ENCODE peak calls at places on chromosomes 11 and 22, in five cellular contexts. One of them, this sample, is unnamed.

GRCh38 chr11:16292167-16292859 is 64.0 kb downstream of the SOX6 start:
- DNase-seq in GM12878: no peak
- DNase-seq in WTC11: no peak
- DNase-seq in H1: no peak
- DNase-seq in HepG2: no peak
- DNase-seq in this sample: no peak

GRCh38 chr11:115984228-115984627 is 480.0 kb upstream of the CADM1 start:
- DNase-seq in GM12878: no peak
- DNase-seq in H1: no peak
- DNase-seq in HepG2: no peak
- DNase-seq in WTC11: no peak
- DNase-seq in this sample: no peak

GRCh38 chr11:105230586-105230985 is 91.0 kb upstream of the CARD18 start:
- DNase-seq in HepG2: no peak
- DNase-seq in H1: no peak
- DNase-seq in WTC11: no peak
- DNase-seq in GM12878: no peak
- DNase-seq in this sample: no peak

GRCh38 chr11:83858694-83859093 is 572.5 kb upstream of the CCDC90B start:
- DNase-seq in HepG2: no peak
- DNase-seq in GM12878: no peak
- DNase-seq in WTC11: no peak
- DNase-seq in H1: no peak
- DNase-seq in this sample: no peak

GRCh38 chr11:8102965-8103364 is 22.0 kb downstream of the TUB start:
- DNase-seq in H1: no peak
- DNase-seq in WTC11: no peak
- DNase-seq in GM12878: no peak
- DNase-seq in HepG2: no peak
- DNase-seq in this sample: no peak

GRCh38 chr11:72684236-72684912 is 10.2 kb upstream of the PDE2A start:
- DNase-seq in HepG2: peak
- DNase-seq in WTC11: peak
- DNase-seq in H1: peak
- DNase-seq in GM12878: no peak
- DNase-seq in this sample: peak

GRCh38 chr22:48744283-48744641 is 1083.4 kb downstream of the BRD1 start:
- DNase-seq in H1: no peak
- DNase-seq in WTC11: no peak
- DNase-seq in GM12878: no peak
- DNase-seq in HepG2: no peak
- DNase-seq in this sample: no peak

GRCh38 chr22:29824677-29825076 is 13.4 kb downstream of the ASCC2 start:
- DNase-seq in GM12878: no peak
- DNase-seq in WTC11: no peak
- DNase-seq in H1: no peak
- DNase-seq in HepG2: no peak
- DNase-seq in this sample: no peak

GRCh38 chr22:30782613-30783012 is 87.9 kb downstream of the OSBP2 start:
- DNase-seq in HepG2: peak
- DNase-seq in WTC11: no peak
- DNase-seq in H1: no peak
- DNase-seq in GM12878: no peak
- DNase-seq in this sample: no peak

GRCh38 chr22:25064894-25065560 is 112.5 kb downstream of the KIAA1671 start:
- DNase-seq in HepG2: no peak
- DNase-seq in GM12878: no peak
- DNase-seq in H1: no peak
- DNase-seq in WTC11: no peak
- DNase-seq in this sample: no peak

GRCh38 chr11:44943118-44943517 is 7.6 kb downstream of the TP53I11 start:
- DNase-seq in HepG2: no peak
- DNase-seq in H1: no peak
- DNase-seq in WTC11: no peak
- DNase-seq in GM12878: no peak
- DNase-seq in this sample: no peak

DNA sequence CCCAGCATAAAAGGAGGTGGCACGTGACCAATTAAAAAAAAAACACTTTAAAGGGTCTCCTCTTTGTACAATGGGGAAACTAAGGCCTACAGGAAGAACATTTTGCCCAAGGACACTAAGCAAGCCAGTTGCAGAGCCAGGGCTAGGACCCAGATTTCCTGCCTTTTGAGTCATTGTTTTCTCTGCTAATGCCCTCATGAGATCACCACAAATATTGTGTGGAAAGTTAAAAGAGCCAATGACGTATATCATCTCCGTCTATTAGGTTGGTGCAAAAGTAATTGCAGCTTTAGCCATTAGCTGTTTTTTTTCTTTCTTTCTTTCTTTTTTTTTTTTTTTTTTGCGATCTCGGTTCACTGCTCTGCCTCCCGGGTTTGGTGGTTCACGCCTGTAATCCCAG is 24.1 kb upstream of the LRRC32 start:
- DNase-seq in H1: no peak
- DNase-seq in HepG2: no peak
- DNase-seq in GM12878: no peak
- DNase-seq in WTC11: no peak
- DNase-seq in this sample: no peak
- TF ChIP-seq ATF2 in H1: no peak
- TF ChIP-seq ATF2 in HepG2: no peak
- TF ChIP-seq ATF2 in GM12878: no peak
- TF ChIP-seq ATF2 in WTC11: no peak
- TF ChIP-seq ATF2 in this sample: no peak

DNA sequence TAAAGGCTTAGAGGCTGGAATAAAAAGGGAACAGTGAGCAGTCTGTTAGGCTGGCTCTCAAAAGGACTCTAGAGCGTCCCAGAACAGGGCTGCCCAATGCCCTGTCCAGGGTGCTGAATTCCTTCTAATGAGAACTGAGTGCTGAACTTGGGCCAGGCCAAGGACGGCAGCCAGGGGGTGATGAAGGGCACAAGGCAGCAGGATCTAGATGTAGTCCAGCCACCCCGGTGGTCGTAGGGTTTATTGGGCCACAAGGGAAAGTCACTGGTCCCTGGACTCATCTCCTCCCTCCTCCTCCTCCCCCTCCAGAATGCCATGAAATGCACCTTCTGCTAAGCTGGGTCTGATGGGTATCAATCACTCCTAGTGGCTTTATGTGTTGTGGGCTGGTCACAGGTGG is 19.2 kb downstream of the NPTXR start:
- DNase-seq in WTC11: peak
- DNase-seq in GM12878: no peak
- DNase-seq in H1: peak
- DNase-seq in HepG2: peak
- DNase-seq in this sample: peak
- TF ChIP-seq ATF2 in WTC11: no peak
- TF ChIP-seq ATF2 in GM12878: no peak
- TF ChIP-seq ATF2 in H1: no peak
- TF ChIP-seq ATF2 in HepG2: peak
- TF ChIP-seq ATF2 in this sample: no peak

GRCh38 chr22:26892401-26893033 is 235.1 kb downstream of the MIAT start:
- DNase-seq in H1: peak
- DNase-seq in GM12878: no peak
- DNase-seq in HepG2: no peak
- DNase-seq in WTC11: no peak
- DNase-seq in this sample: no peak

GRCh38 chr22:26893711-26894110 is 236.3 kb downstream of the MIAT start:
- DNase-seq in WTC11: no peak
- DNase-seq in H1: peak
- DNase-seq in GM12878: no peak
- DNase-seq in HepG2: no peak
- DNase-seq in this sample: no peak

GRCh38 chr22:26894362-26894761 is 237.0 kb downstream of the MIAT start:
- DNase-seq in HepG2: no peak
- DNase-seq in GM12878: no peak
- DNase-seq in H1: no peak
- DNase-seq in WTC11: no peak
- DNase-seq in this sample: no peak

GRCh38 chr22:26893034-26893710 is 235.8 kb downstream of the MIAT start:
- DNase-seq in GM12878: no peak
- DNase-seq in H1: peak
- DNase-seq in HepG2: no peak
- DNase-seq in WTC11: no peak
- DNase-seq in this sample: no peak

GRCh38 chr22:26894766-26895485 is 237.5 kb downstream of the MIAT start:
- DNase-seq in H1: peak
- DNase-seq in GM12878: no peak
- DNase-seq in WTC11: no peak
- DNase-seq in HepG2: peak
- DNase-seq in this sample: no peak
- TF ChIP-seq ATF2 in H1: no peak
- TF ChIP-seq ATF2 in GM12878: no peak
- TF ChIP-seq ATF2 in WTC11: no peak
- TF ChIP-seq ATF2 in HepG2: no peak
- TF ChIP-seq ATF2 in this sample: no peak

GRCh38 chr11:125241104-125241503 is 76.6 kb downstream of the PKNOX2 start:
- DNase-seq in GM12878: no peak
- DNase-seq in WTC11: no peak
- DNase-seq in H1: no peak
- DNase-seq in HepG2: no peak
- DNase-seq in this sample: no peak
- TF ChIP-seq ATF2 in GM12878: no peak
- TF ChIP-seq ATF2 in WTC11: no peak
- TF ChIP-seq ATF2 in H1: no peak
- TF ChIP-seq ATF2 in HepG2: no peak
- TF ChIP-seq ATF2 in this sample: no peak

GRCh38 chr11:133692371-133692770 is 152.9 kb downstream of the SPATA19 start:
- DNase-seq in GM12878: no peak
- DNase-seq in WTC11: no peak
- DNase-seq in H1: no peak
- DNase-seq in HepG2: no peak
- DNase-seq in this sample: no peak

GRCh38 chr11:133697161-133697560 is 148.2 kb downstream of the SPATA19 start:
- DNase-seq in H1: no peak
- DNase-seq in GM12878: no peak
- DNase-seq in WTC11: no peak
- DNase-seq in HepG2: no peak
- DNase-seq in this sample: no peak

GRCh38 chr11:133695376-133695775 is 149.9 kb downstream of the SPATA19 start:
- DNase-seq in WTC11: no peak
- DNase-seq in HepG2: no peak
- DNase-seq in GM12878: no peak
- DNase-seq in H1: no peak
- DNase-seq in this sample: no peak

GRCh38 chr11:133693110-133693509 is 152.2 kb downstream of the SPATA19 start:
- DNase-seq in GM12878: no peak
- DNase-seq in HepG2: no peak
- DNase-seq in H1: peak
- DNase-seq in WTC11: no peak
- DNase-seq in this sample: no peak

DNA sequence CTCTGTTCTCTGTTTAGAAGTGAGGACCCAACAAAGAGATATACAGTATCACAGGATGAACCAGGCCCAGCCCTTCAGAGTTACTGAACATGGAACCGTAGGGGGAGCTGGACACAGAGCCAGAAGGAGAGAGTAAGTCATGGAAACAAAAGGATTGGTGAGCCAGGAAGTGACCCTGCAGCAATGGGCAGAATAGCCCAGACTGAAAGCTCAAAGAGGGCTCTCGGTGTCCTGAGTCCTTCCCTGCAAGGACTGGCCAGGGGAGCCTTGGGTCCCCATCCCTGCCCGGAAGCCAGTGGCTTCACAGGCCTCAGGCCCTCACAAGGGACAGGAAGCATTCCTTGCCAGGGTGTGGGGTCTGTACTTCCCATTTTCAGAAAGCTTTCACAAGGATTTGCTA is 150.6 kb downstream of the SPATA19 start:
- DNase-seq in H1: no peak
- DNase-seq in WTC11: no peak
- DNase-seq in GM12878: no peak
- DNase-seq in HepG2: no peak
- DNase-seq in this sample: no peak
- TF ChIP-seq ATF2 in H1: no peak
- TF ChIP-seq ATF2 in WTC11: no peak
- TF ChIP-seq ATF2 in GM12878: no peak
- TF ChIP-seq ATF2 in HepG2: no peak
- TF ChIP-seq ATF2 in this sample: no peak

DNA sequence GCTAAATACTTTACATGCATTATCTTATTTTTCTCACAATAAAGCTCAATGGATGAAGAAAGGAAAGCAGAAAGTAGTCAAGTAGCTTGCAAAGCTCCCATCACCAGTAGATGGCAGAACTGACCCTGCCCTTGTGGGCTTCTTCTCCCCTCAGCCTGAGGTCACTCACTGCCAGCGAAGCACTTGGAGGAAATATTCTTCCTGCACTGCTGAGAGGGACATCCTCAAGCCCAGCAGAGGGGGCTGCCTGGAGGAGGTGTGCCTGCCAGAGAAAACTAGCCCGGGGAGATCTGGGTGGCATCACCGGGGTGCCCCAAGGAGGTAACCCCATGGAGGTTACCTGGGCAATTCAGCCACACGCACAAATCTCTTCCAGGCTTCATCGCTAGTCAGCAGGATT is 6.6 kb downstream of the APOL4 start:
- DNase-seq in H1: peak
- DNase-seq in WTC11: peak
- DNase-seq in GM12878: no peak
- DNase-seq in HepG2: peak
- DNase-seq in this sample: no peak
- TF ChIP-seq ATF2 in H1: no peak
- TF ChIP-seq ATF2 in WTC11: no peak
- TF ChIP-seq ATF2 in GM12878: no peak
- TF ChIP-seq ATF2 in HepG2: no peak
- TF ChIP-seq ATF2 in this sample: no peak

GRCh38 chr22:44274918-44275665 is 37.7 kb downstream of the SHISAL1 start:
- DNase-seq in WTC11: peak
- DNase-seq in HepG2: no peak
- DNase-seq in GM12878: no peak
- DNase-seq in H1: no peak
- DNase-seq in this sample: no peak
- TF ChIP-seq ATF2 in WTC11: no peak
- TF ChIP-seq ATF2 in HepG2: no peak
- TF ChIP-seq ATF2 in GM12878: no peak
- TF ChIP-seq ATF2 in H1: no peak
- TF ChIP-seq ATF2 in this sample: no peak

DNA sequence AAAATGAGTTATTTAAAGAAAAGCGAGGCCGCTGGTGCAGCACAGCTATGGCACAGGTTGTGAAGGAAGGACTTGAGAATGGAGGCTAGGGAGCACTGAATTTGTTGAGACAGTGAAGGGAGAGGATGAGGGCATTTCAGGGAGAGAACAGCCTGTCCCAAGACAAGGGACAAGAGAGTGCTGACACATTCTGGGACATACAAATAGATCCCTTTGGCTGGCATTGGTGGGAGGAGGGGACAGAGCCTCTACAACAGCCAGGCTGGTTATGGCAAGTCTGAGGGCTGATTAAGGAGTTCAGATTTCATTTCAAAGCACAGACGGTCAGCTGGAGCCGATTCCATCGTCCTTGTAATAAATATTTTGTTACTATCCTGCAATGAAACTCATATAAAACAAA is 1.7 kb upstream of the SLC29A2 start:
- DNase-seq in WTC11: no peak
- DNase-seq in GM12878: no peak
- DNase-seq in HepG2: no peak
- DNase-seq in H1: no peak
- DNase-seq in this sample: no peak
- TF ChIP-seq ATF2 in WTC11: no peak
- TF ChIP-seq ATF2 in GM12878: no peak
- TF ChIP-seq ATF2 in HepG2: no peak
- TF ChIP-seq ATF2 in H1: no peak
- TF ChIP-seq ATF2 in this sample: no peak

This sample was measured in K562.